ENCODE peak calls at places on chromosomes 2 and 18, in seven cellular contexts. One of them, this sample, is unnamed.

GRCh38 chr2:108634591-108635160 is 84.6 kb upstream of the RANBP2 start:
- DNase-seq in foreskin fibroblast: no peak
- DNase-seq in retina: no peak
- DNase-seq in GM04504: no peak
- DNase-seq in T-helper 17 cell: no peak
- DNase-seq in Kasumi-1: no peak
- DNase-seq in activated T-cell treated with anti-CD3 and anti-CD28 coated beads for 1 hour: no peak
- DNase-seq in this sample: no peak

GRCh38 chr2:240968731-240969624 is 29.4 kb upstream of the SNED1 start:
- DNase-seq in Kasumi-1: no peak
- DNase-seq in activated T-cell treated with anti-CD3 and anti-CD28 coated beads for 1 hour: no peak
- DNase-seq in T-helper 17 cell: no peak
- DNase-seq in foreskin fibroblast: no peak
- DNase-seq in retina: no peak
- DNase-seq in GM04504: no peak
- DNase-seq in this sample: no peak

GRCh38 chr2:129753261-129753660 is 226.2 kb upstream of the RAB6C start:
- DNase-seq in Kasumi-1: no peak
- DNase-seq in GM04504: no peak
- DNase-seq in foreskin fibroblast: no peak
- DNase-seq in T-helper 17 cell: no peak
- DNase-seq in retina: no peak
- DNase-seq in activated T-cell treated with anti-CD3 and anti-CD28 coated beads for 1 hour: no peak
- DNase-seq in this sample: no peak

GRCh38 chr2:149410701-149411484 is 80.5 kb downstream of the LYPD6 start:
- DNase-seq in GM04504: peak
- DNase-seq in Kasumi-1: no peak
- DNase-seq in activated T-cell treated with anti-CD3 and anti-CD28 coated beads for 1 hour: no peak
- DNase-seq in foreskin fibroblast: peak
- DNase-seq in retina: no peak
- DNase-seq in T-helper 17 cell: no peak
- DNase-seq in this sample: no peak

GRCh38 chr18:63319383-63320040 is at the start of gene BCL2:
- DNase-seq in retina: peak
- DNase-seq in GM04504: no peak
- DNase-seq in activated T-cell treated with anti-CD3 and anti-CD28 coated beads for 1 hour: peak
- DNase-seq in Kasumi-1: peak
- DNase-seq in foreskin fibroblast: peak
- DNase-seq in T-helper 17 cell: no peak
- DNase-seq in this sample: no peak

GRCh38 chr2:11616097-11616687 is 53.8 kb downstream of the NTSR2 start:
- DNase-seq in GM04504: no peak
- DNase-seq in foreskin fibroblast: no peak
- DNase-seq in Kasumi-1: no peak
- DNase-seq in T-helper 17 cell: no peak
- DNase-seq in activated T-cell treated with anti-CD3 and anti-CD28 coated beads for 1 hour: no peak
- DNase-seq in retina: no peak
- DNase-seq in this sample: no peak

GRCh38 chr18:29087616-29088246 is 910.8 kb upstream of the CDH2 start:
- DNase-seq in activated T-cell treated with anti-CD3 and anti-CD28 coated beads for 1 hour: no peak
- DNase-seq in GM04504: no peak
- DNase-seq in Kasumi-1: no peak
- DNase-seq in foreskin fibroblast: no peak
- DNase-seq in retina: no peak
- DNase-seq in T-helper 17 cell: no peak
- DNase-seq in this sample: no peak

GRCh38 chr2:45128580-45128997 is 119.3 kb upstream of the SIX2 start:
- DNase-seq in Kasumi-1: no peak
- DNase-seq in GM04504: peak
- DNase-seq in foreskin fibroblast: peak
- DNase-seq in retina: no peak
- DNase-seq in T-helper 17 cell: no peak
- DNase-seq in activated T-cell treated with anti-CD3 and anti-CD28 coated beads for 1 hour: no peak
- DNase-seq in this sample: no peak

GRCh38 chr18:6044319-6044718 is 149.0 kb upstream of the TMEM200C start:
- DNase-seq in GM04504: no peak
- DNase-seq in foreskin fibroblast: no peak
- DNase-seq in T-helper 17 cell: no peak
- DNase-seq in Kasumi-1: no peak
- DNase-seq in retina: no peak
- DNase-seq in activated T-cell treated with anti-CD3 and anti-CD28 coated beads for 1 hour: no peak
- DNase-seq in this sample: no peak

GRCh38 chr18:1663879-1664705 is 759.4 kb downstream of the ADCYAP1 start:
- DNase-seq in retina: no peak
- DNase-seq in activated T-cell treated with anti-CD3 and anti-CD28 coated beads for 1 hour: no peak
- DNase-seq in Kasumi-1: peak
- DNase-seq in GM04504: no peak
- DNase-seq in foreskin fibroblast: no peak
- DNase-seq in T-helper 17 cell: no peak
- DNase-seq in this sample: no peak

GRCh38 chr2:69817739-69818494 is 11.5 kb upstream of the GMCL1 start:
- DNase-seq in Kasumi-1: no peak
- DNase-seq in GM04504: no peak
- DNase-seq in T-helper 17 cell: no peak
- DNase-seq in activated T-cell treated with anti-CD3 and anti-CD28 coated beads for 1 hour: no peak
- DNase-seq in retina: peak
- DNase-seq in foreskin fibroblast: no peak
- DNase-seq in this sample: no peak